ENCODE peak calls at places on chromosomes 1 and 21, in six cellular contexts. D is GM12878, Z is A549, F is K562, J is HepG2, W is endothelial cell of umbilical vein. U is an unnamed sample.

GRCh38 chr1:48356901-48357300 is 115.1 kb downstream of the SPATA6 start:
- DNase-seq in D (no peak), Z (no peak), F (no peak), J (no peak), W (no peak), U (no peak)

GRCh38 chr1:34924759-34925555 is 4.5 kb downstream of the DLGAP3 start:
- DNase-seq in D (no peak), Z (peak), F (peak), J (peak), W (peak), U (peak)

GRCh38 chr1:64175639-64176038 is 27.8 kb upstream of the UBE2U start:
- DNase-seq in D (no peak), Z (no peak), F (no peak), J (no peak), W (no peak), U (no peak)

GRCh38 chr21:44766818-44767354 is 34.7 kb downstream of the UBE2G2 start:
- DNase-seq in D (no peak), Z (no peak), F (no peak), J (no peak), W (no peak), U (no peak)

GRCh38 chr21:39169906-39170305 is 13.3 kb downstream of the PSMG1 start:
- DNase-seq in D (no peak), Z (no peak), F (no peak), J (no peak), W (no peak), U (no peak)

GRCh38 chr1:172203135-172203823 is 217.2 kb upstream of the C1orf105 start:
- DNase-seq in D (no peak), Z (no peak), F (no peak), J (no peak), W (no peak), U (no peak)

GRCh38 chr1:14487671-14488070 is 110.8 kb upstream of the KAZN start:
- DNase-seq in D (no peak), Z (no peak), F (no peak), J (no peak), W (no peak), U (no peak)

GRCh38 chr1:167082511-167083027 is 7.6 kb downstream of the GPA33 start:
- DNase-seq in D (no peak), Z (peak), F (no peak), J (peak), W (no peak), U (peak)

GRCh38 chr1:11648732-11649158 is 5.5 kb downstream of the FBXO2 start:
- DNase-seq in D (no peak), Z (no peak), F (peak), J (no peak), W (no peak), U (no peak)

GRCh38 chr21:16087523-16087922 is 357.7 kb downstream of the USP25 start:
- DNase-seq in D (no peak), Z (no peak), F (no peak), J (no peak), W (no peak), U (no peak)

GRCh38 chr1:21034725-21035628 is 141.7 kb downstream of the EIF4G3 start:
- DNase-seq in D (no peak), Z (no peak), F (no peak), J (no peak), W (no peak), U (no peak)

GRCh38 chr1:113951719-113952118 is 22.6 kb downstream of the HIPK1 start:
- DNase-seq in D (no peak), Z (no peak), F (no peak), J (no peak), W (no peak), U (no peak)

GRCh38 chr1:208544058-208544457 is 299.9 kb upstream of the PLXNA2 start:
- DNase-seq in D (no peak), Z (no peak), F (no peak), J (no peak), W (no peak), U (no peak)

GRCh38 chr1:176866011-176866410 is 298.5 kb downstream of the ASTN1 start:
- DNase-seq in D (no peak), Z (no peak), F (no peak), J (no peak), W (no peak), U (no peak)

GRCh38 chr1:54376085-54377039 is 29.8 kb downstream of the SSBP3 start:
- DNase-seq in D (peak), Z (no peak), F (peak), J (peak), W (no peak), U (no peak)

GRCh38 chr1:94045465-94046056 is 75.4 kb downstream of the ABCA4 start:
- DNase-seq in D (no peak), Z (peak), F (peak), J (peak), W (peak), U (peak)

DNA sequence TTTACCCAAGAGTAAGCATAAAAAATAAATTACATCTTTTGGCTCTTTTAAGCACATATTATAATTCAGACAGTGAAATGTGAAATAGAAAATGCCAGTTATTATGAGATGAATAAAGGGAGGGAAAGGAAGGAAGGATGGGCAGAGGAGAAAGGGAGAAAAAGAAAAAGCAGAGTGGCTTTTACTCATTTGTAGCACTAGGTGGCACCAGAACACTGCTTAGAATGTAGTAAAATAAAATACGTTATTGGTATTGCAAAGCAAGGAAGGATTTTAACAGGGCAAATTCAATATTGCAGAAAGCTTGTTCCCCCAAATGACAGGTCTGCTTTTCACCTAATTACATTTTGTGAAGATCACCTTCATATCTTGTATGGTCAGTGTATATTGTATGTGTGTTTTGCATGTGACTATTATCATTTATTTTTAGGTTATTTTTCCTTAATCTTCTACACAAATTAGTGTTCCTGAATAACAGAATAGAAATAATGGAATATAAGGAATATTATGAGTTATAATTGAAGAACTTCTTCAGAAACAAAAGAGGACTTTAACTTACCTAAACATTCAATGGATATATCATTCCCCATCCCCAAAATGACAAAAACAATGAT is 9.1 kb upstream of the PCNX2 start:
- DNase-seq in D (no peak), Z (no peak), F (peak), J (no peak), W (peak), U (peak)
- TF ChIP-seq MYC in D (no peak), Z (no peak), F (no peak), J (no peak), W (no peak), U (no peak)

GRCh38 chr1:236160540-236161127 is 18.3 kb downstream of the GPR137B start:
- DNase-seq in D (no peak), Z (no peak), F (no peak), J (no peak), W (no peak), U (no peak)

GRCh38 chr1:236156512-236157208 is 14.3 kb downstream of the GPR137B start:
- DNase-seq in D (peak), Z (no peak), F (no peak), J (no peak), W (no peak), U (peak)

GRCh38 chr1:236161230-236161629 is 18.9 kb downstream of the GPR137B start:
- DNase-seq in D (no peak), Z (no peak), F (no peak), J (no peak), W (no peak), U (no peak)

GRCh38 chr1:236158719-236159118 is 16.4 kb downstream of the GPR137B start:
- DNase-seq in D (no peak), Z (no peak), F (no peak), J (no peak), W (no peak), U (no peak)

DNA sequence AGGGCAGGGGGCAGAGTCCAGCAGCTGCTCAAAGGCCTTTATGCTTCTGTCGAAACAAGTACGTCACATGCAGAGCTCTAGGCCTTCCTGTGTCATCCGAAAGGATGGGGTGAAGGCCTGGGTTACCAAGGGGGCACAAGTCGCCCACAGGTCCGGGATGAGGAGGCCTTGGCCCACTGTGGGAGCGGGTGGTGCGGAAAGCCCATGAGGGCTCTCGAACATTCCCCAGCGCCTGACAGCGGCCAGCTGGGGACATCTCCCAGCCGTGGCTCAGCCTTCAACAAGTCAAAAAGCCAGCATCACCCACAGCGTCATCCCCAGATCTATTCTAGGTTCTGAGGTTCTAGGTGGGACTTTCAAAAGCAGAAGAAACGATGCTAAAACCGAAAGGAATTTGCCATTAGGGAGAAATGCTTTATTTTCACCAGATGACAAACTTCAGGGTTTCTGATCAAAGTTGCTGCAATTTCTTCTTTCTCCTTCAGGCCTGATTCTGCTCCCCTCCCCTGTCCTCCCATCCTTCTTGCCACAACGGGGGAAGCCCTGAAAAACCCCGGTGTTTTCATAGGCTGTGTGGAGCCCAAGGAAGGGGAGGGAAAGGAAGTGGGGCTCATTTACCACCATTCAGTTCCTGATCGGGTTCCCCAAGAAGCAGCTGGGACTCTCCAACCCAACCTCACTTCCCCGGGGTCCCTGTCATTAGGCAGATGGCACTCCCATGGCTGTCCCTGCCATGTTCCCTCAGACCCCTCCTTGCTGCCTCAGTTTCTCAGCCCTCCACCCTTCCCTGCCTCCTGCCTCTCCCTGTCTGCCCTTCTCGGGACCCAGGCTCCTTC is 17.6 kb downstream of the GPR137B start:
- DNase-seq in D (peak), Z (no peak), F (no peak), J (peak), W (no peak), U (no peak)
- TF ChIP-seq POLR2A in D (peak), Z (no peak), F (no peak), J (no peak), W (no peak), U (no peak)

GRCh38 chr1:10637400-10637799 is 159.0 kb downstream of the CASZ1 start:
- DNase-seq in D (no peak), Z (no peak), F (no peak), J (no peak), W (no peak), U (no peak)

GRCh38 chr1:10635992-10636391 is 160.5 kb downstream of the CASZ1 start:
- DNase-seq in D (no peak), Z (no peak), F (no peak), J (no peak), W (no peak), U (no peak)

GRCh38 chr1:10638559-10639300 is 157.7 kb downstream of the CASZ1 start:
- DNase-seq in D (no peak), Z (no peak), F (no peak), J (no peak), W (no peak), U (no peak)

GRCh38 chr1:10639301-10640078 is 157.0 kb downstream of the CASZ1 start:
- DNase-seq in D (no peak), Z (no peak), F (no peak), J (no peak), W (no peak), U (no peak)

DNA sequence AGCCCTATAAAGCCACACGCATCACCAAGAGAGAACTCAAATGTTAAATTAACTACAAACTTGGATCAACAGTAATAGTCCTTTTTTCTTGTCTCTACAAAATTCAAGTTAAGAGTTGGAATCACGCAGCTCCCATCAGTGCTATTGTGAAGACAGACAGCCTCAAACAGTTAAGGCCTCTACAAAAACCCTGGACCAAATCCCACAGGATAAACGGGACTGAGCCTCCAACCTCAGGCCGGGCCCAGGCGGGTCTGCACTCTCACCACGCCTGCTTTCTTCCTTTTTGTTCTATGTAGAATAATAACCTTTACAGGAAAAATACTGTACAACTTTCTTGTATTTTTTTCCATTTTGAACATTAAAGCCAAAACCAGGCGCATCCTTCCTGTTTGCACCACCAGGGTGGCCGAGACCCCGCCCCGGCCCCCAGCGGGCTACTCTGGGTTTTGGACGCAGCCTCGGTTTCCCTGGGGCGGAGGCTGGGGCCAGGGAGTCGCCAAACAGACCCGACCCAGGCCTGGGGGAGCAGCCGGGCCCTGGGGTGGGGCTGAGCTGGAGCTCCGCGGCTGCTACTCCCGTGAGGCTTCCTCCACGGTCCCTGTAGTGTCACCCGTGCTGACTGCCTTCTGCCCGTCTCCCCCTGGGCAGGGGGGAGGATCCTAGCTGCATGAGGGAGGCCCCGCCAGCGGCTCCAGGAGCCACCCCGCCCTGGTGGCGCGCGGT is 158.4 kb downstream of the CASZ1 start:
- DNase-seq in D (no peak), Z (no peak), F (no peak), J (no peak), W (no peak), U (no peak)
- H3K4me3 ChIP-seq in D (no peak), Z (no peak), F (no peak), J (no peak), W (peak), U (no peak)

GRCh38 chr1:82160036-82160435 is 359.3 kb downstream of the ADGRL2 start:
- DNase-seq in D (no peak), Z (no peak), F (no peak), J (no peak), W (no peak), U (no peak)
- TF ChIP-seq MYC in D (no peak), Z (no peak), F (no peak), J (no peak), W (no peak), U (no peak)

U was measured in NB4.